ENCODE peak calls at places on chromosome 19, in ten cellular contexts. Y is HEK293T; K is T-helper 1 cell; A is GOT3; T is ovary; U is cardiac fibroblast; M is stimulated activated CD8-positive, alpha-beta memory T cell treated with anti-CD3 and anti-CD28 coated beads, Interleukin-2, amount 100 ng/mL, for 48 hours; Q is activated T-helper 1 cell treated with anti-CD3 and anti-CD28 coated beads, Interleukin-2, amount 50 U/mL, for 16 hours; D is Caco-2; J is AG08395. W is an unnamed sample.

GRCh38 chr19:38596057-38596981 is 21.4 kb downstream of the MAP4K1 start:
- DNase-seq in Y (peak; percentile 92), K (no peak), U (no peak), T (peak; percentile 30), M (peak; percentile 15), Q (no peak), A (no peak), D (peak; percentile 87), J (no peak), W (no peak)

GRCh38 chr19:23415034-23415433 is 19.8 kb upstream of the ZNF91 start:
- DNase-seq in A (no peak), T (no peak), J (no peak), K (no peak), M (no peak), Y (no peak), D (no peak), Q (no peak), U (no peak), W (no peak)

GRCh38 chr19:58328999-58329398 is 2.2 kb downstream of the ZSCAN22 start:
- DNase-seq in T (no peak), Y (peak; percentile 37), Q (no peak), M (no peak), K (no peak), J (no peak), A (no peak), U (no peak), D (peak; percentile 52), W (no peak)

GRCh38 chr19:6164906-6165531 is 29.6 kb downstream of the ACSBG2 start:
- DNase-seq in U (peak; percentile 9), A (no peak), Y (no peak), T (no peak), Q (no peak), J (no peak), D (no peak), M (no peak), K (no peak), W (no peak)

GRCh38 chr19:35716735-35716984 is 1.1 kb upstream of the KMT2B start:
- DNase-seq in K (no peak), Y (no peak), Q (no peak), J (no peak), U (no peak), A (no peak), M (no peak), T (no peak), D (no peak), W (peak; percentile 66)

GRCh38 chr19:52600639-52601024 is 30.5 kb downstream of the ZNF701 start:
- DNase-seq in M (no peak), J (no peak), K (peak; percentile 8), A (no peak), T (no peak), Q (no peak), U (no peak), D (peak; percentile 86), Y (no peak), W (no peak)

GRCh38 chr19:1956868-1957492 is 16.0 kb downstream of the CSNK1G2 start:
- DNase-seq in U (no peak), T (no peak), A (no peak), M (no peak), K (no peak), Y (no peak), D (no peak), J (peak; percentile 17), Q (no peak), W (no peak)

GRCh38 chr19:3663838-3664237 is 36.4 kb downstream of the PIP5K1C start:
- DNase-seq in K (no peak), J (no peak), Y (no peak), T (no peak), U (no peak), Q (no peak), D (no peak), M (no peak), A (no peak), W (no peak)

GRCh38 chr19:50418186-50419021 is at the start of gene SPIB:
- DNase-seq in T (no peak), J (no peak), Y (no peak), M (no peak), K (no peak), A (no peak), Q (no peak), U (no peak), D (no peak), W (no peak)

GRCh38 chr19:49588370-49589122 is 2.4 kb upstream of the PRR12 start:
- DNase-seq in T (no peak), A (no peak), Y (no peak), K (peak; percentile 51), D (no peak), Q (no peak), M (no peak), U (no peak), J (no peak), W (peak; percentile 35)

GRCh38 chr19:15445227-15445605 is 4.5 kb downstream of the WIZ start:
- DNase-seq in K (no peak), A (no peak), U (no peak), J (no peak), Q (no peak), M (no peak), T (no peak), D (no peak), Y (no peak), W (no peak)

GRCh38 chr19:5983367-5983955 is 5.5 kb upstream of the RANBP3 start:
- DNase-seq in Y (no peak), U (no peak), J (peak; percentile 31), Q (no peak), D (no peak), M (no peak), T (no peak), K (no peak), A (no peak), W (no peak)

GRCh38 chr19:43526884-43527859 is at the start of gene ETHE1:
- DNase-seq in M (peak; percentile 78), J (peak; percentile 81), K (peak; percentile 68), T (peak; percentile 66), Y (peak; percentile 75), A (peak; percentile 21), Q (peak; percentile 61), D (peak; percentile 88), U (peak; percentile 65), W (peak; percentile 61)

GRCh38 chr19:20151617-20152145 is 15.3 kb upstream of the ZNF486 start:
- DNase-seq in M (no peak), K (no peak), J (no peak), Q (no peak), A (no peak), D (no peak), Y (no peak), T (no peak), U (no peak), W (no peak)

GRCh38 chr19:18736415-18737336 is 53.2 kb downstream of the CRTC1 start:
- DNase-seq in D (no peak), T (no peak), Q (no peak), Y (no peak), K (no peak), A (no peak), M (no peak), J (no peak), U (no peak), W (no peak)

GRCh38 chr19:34996978-34997640 is 3.0 kb upstream of the GRAMD1A start:
- DNase-seq in Q (no peak), J (no peak), K (no peak), T (no peak), A (no peak), Y (no peak), M (no peak), D (no peak), U (no peak), W (no peak)

GRCh38 chr19:6677924-6678689 is 8.1 kb upstream of the TNFSF14 start:
- DNase-seq in A (no peak), M (no peak), K (peak; percentile 19), J (no peak), Q (peak; percentile 42), U (peak; percentile 46), T (no peak), Y (peak; percentile 87), D (no peak), W (peak; percentile 16)

GRCh38 chr19:13095934-13096890 is 6.4 kb downstream of the LYL1 start:
- DNase-seq in Q (no peak), D (peak; percentile 53), K (no peak), T (peak; percentile 56), U (no peak), Y (peak; percentile 49), A (no peak), M (no peak), J (no peak), W (no peak)

GRCh38 chr19:38892841-38893240 is 6.6 kb downstream of the SIRT2 start:
- DNase-seq in U (no peak), J (no peak), K (no peak), A (no peak), Y (no peak), M (no peak), Q (no peak), T (no peak), D (no peak), W (no peak)

GRCh38 chr19:42191855-42192254 is 25.6 kb downstream of the DEDD2 start:
- DNase-seq in J (peak; percentile 64), D (no peak), A (no peak), M (no peak), Y (no peak), Q (no peak), U (peak; percentile 71), T (no peak), K (no peak), W (no peak)

GRCh38 chr19:11451942-11452813 is 16.7 kb downstream of the PRKCSH start:
- DNase-seq in U (no peak), Y (no peak), Q (no peak), T (no peak), D (no peak), J (no peak), K (no peak), M (no peak), A (no peak), W (no peak)

GRCh38 chr19:10271543-10272086 is 695 bp downstream of the ICAM1 start:
- DNase-seq in Y (no peak), K (no peak), A (no peak), J (no peak), Q (peak; percentile 30), D (no peak), M (no peak), T (no peak), U (peak; percentile 66), W (peak; percentile 34)

GRCh38 chr19:19643158-19644053 is at the start of gene GMIP:
- DNase-seq in Y (peak; percentile 82), U (peak; percentile 47), M (peak; percentile 81), A (peak; percentile 19), K (peak; percentile 83), Q (peak; percentile 77), J (peak; percentile 87), D (peak; percentile 82), T (peak; percentile 69), W (peak; percentile 83)

GRCh38 chr19:15181394-15181793 is 19.4 kb downstream of the NOTCH3 start:
- DNase-seq in T (no peak), Y (no peak), D (no peak), A (no peak), U (no peak), J (no peak), K (no peak), Q (no peak), M (no peak), W (no peak)

GRCh38 chr19:48925240-48925843 is 8.2 kb upstream of the DHDH start:
- DNase-seq in K (no peak), Q (no peak), M (no peak), J (peak; percentile 64), A (no peak), U (peak; percentile 85), Y (no peak), T (no peak), D (no peak), W (no peak)

GRCh38 chr19:35253316-35254286 is 4.8 kb downstream of the LSR start:
- DNase-seq in Y (no peak), J (no peak), Q (no peak), T (no peak), U (no peak), M (no peak), K (no peak), A (no peak), D (no peak), W (no peak)

GRCh38 chr19:48123907-48124675 is 13.5 kb upstream of the PLA2G4C start:
- DNase-seq in Q (no peak), M (peak; percentile 44), J (peak; percentile 30), Y (no peak), D (peak; percentile 64), U (peak; percentile 90), T (no peak), A (no peak), K (no peak), W (no peak)

GRCh38 chr19:20912973-20913372 is 10.1 kb upstream of the ZNF85 start:
- DNase-seq in Y (no peak), T (no peak), D (no peak), Q (no peak), A (no peak), K (no peak), U (no peak), J (no peak), M (no peak), W (no peak)